ENCODE peak calls at places on chromosomes 12 and 14, in six cellular contexts. One of them, this sample, is unnamed.

GRCh38 chr12:113684053-113684907 is 212.6 kb upstream of the LHX5 start:
- DNase-seq in heart left ventricle: no peak
- DNase-seq in neural progenitor cell: peak
- DNase-seq in mesendoderm: peak
- DNase-seq in PC-3: peak
- DNase-seq in body of pancreas: no peak
- DNase-seq in this sample: no peak

GRCh38 chr14:97129639-97130038 is 332.5 kb downstream of the VRK1 start:
- DNase-seq in body of pancreas: no peak
- DNase-seq in PC-3: no peak
- DNase-seq in neural progenitor cell: no peak
- DNase-seq in mesendoderm: no peak
- DNase-seq in heart left ventricle: no peak
- DNase-seq in this sample: no peak

GRCh38 chr12:50477241-50477832 is 27.4 kb upstream of the DIP2B start:
- DNase-seq in mesendoderm: no peak
- DNase-seq in neural progenitor cell: no peak
- DNase-seq in heart left ventricle: no peak
- DNase-seq in body of pancreas: no peak
- DNase-seq in PC-3: no peak
- DNase-seq in this sample: no peak

GRCh38 chr12:122203301-122203967 is at the start of gene B3GNT4:
- DNase-seq in heart left ventricle: peak
- DNase-seq in mesendoderm: peak
- DNase-seq in body of pancreas: peak
- DNase-seq in PC-3: peak
- DNase-seq in neural progenitor cell: peak
- DNase-seq in this sample: peak

GRCh38 chr12:89267404-89267803 is 84.9 kb downstream of the DUSP6 start:
- DNase-seq in body of pancreas: no peak
- DNase-seq in neural progenitor cell: no peak
- DNase-seq in mesendoderm: no peak
- DNase-seq in heart left ventricle: no peak
- DNase-seq in PC-3: peak
- DNase-seq in this sample: no peak

GRCh38 chr12:49789992-49790391 is 38.2 kb downstream of the NCKAP5L start:
- DNase-seq in heart left ventricle: no peak
- DNase-seq in mesendoderm: peak
- DNase-seq in neural progenitor cell: no peak
- DNase-seq in body of pancreas: no peak
- DNase-seq in PC-3: no peak
- DNase-seq in this sample: no peak

GRCh38 chr14:68401320-68401719 is 391.5 kb downstream of the ZFP36L1 start:
- DNase-seq in heart left ventricle: no peak
- DNase-seq in neural progenitor cell: no peak
- DNase-seq in body of pancreas: no peak
- DNase-seq in mesendoderm: peak
- DNase-seq in PC-3: no peak
- DNase-seq in this sample: no peak

GRCh38 chr12:131231194-131231980 is 277.7 kb downstream of the ADGRD1 start:
- DNase-seq in mesendoderm: no peak
- DNase-seq in neural progenitor cell: no peak
- DNase-seq in PC-3: no peak
- DNase-seq in heart left ventricle: no peak
- DNase-seq in body of pancreas: no peak
- DNase-seq in this sample: peak

GRCh38 chr12:119457251-119457650 is 122.7 kb downstream of the CCDC60 start:
- DNase-seq in body of pancreas: no peak
- DNase-seq in heart left ventricle: no peak
- DNase-seq in mesendoderm: peak
- DNase-seq in PC-3: no peak
- DNase-seq in neural progenitor cell: no peak
- DNase-seq in this sample: no peak

GRCh38 chr12:14849664-14850063 is 6.3 kb upstream of the ART4 start:
- DNase-seq in neural progenitor cell: no peak
- DNase-seq in mesendoderm: no peak
- DNase-seq in body of pancreas: no peak
- DNase-seq in PC-3: peak
- DNase-seq in heart left ventricle: no peak
- DNase-seq in this sample: no peak

GRCh38 chr12:106984588-106985137 is 2.3 kb downstream of the MTERF2 start:
- DNase-seq in PC-3: no peak
- DNase-seq in body of pancreas: no peak
- DNase-seq in mesendoderm: no peak
- DNase-seq in heart left ventricle: no peak
- DNase-seq in neural progenitor cell: no peak
- DNase-seq in this sample: no peak

GRCh38 chr14:76566439-76566838 is 190.5 kb downstream of the ESRRB start:
- DNase-seq in PC-3: no peak
- DNase-seq in neural progenitor cell: no peak
- DNase-seq in mesendoderm: no peak
- DNase-seq in body of pancreas: no peak
- DNase-seq in heart left ventricle: no peak
- DNase-seq in this sample: no peak

GRCh38 chr14:68418192-68419118 is 374.4 kb downstream of the ZFP36L1 start:
- DNase-seq in PC-3: no peak
- DNase-seq in heart left ventricle: no peak
- DNase-seq in body of pancreas: no peak
- DNase-seq in neural progenitor cell: no peak
- DNase-seq in mesendoderm: no peak
- DNase-seq in this sample: no peak

GRCh38 chr14:22549981-22550670 is 38.9 kb downstream of the DAD1 start:
- DNase-seq in neural progenitor cell: no peak
- DNase-seq in heart left ventricle: no peak
- DNase-seq in PC-3: peak
- DNase-seq in body of pancreas: no peak
- DNase-seq in mesendoderm: no peak
- DNase-seq in this sample: no peak

GRCh38 chr14:104866451-104867370 is 1.6 kb downstream of the CEP170B start:
- DNase-seq in heart left ventricle: peak
- DNase-seq in mesendoderm: no peak
- DNase-seq in body of pancreas: peak
- DNase-seq in neural progenitor cell: peak
- DNase-seq in PC-3: no peak
- DNase-seq in this sample: peak

GRCh38 chr14:21244546-21244945 is 24.7 kb downstream of the HNRNPC start:
- DNase-seq in neural progenitor cell: no peak
- DNase-seq in mesendoderm: no peak
- DNase-seq in body of pancreas: no peak
- DNase-seq in PC-3: no peak
- DNase-seq in heart left ventricle: no peak
- DNase-seq in this sample: no peak

GRCh38 chr12:76031414-76032042 is at the start of gene PHLDA1:
- DNase-seq in heart left ventricle: peak
- DNase-seq in body of pancreas: peak
- DNase-seq in mesendoderm: peak
- DNase-seq in PC-3: peak
- DNase-seq in neural progenitor cell: peak
- DNase-seq in this sample: peak

GRCh38 chr12:19130224-19131019 is 889 bp downstream of the PLEKHA5 start:
- DNase-seq in mesendoderm: peak
- DNase-seq in PC-3: peak
- DNase-seq in neural progenitor cell: peak
- DNase-seq in heart left ventricle: peak
- DNase-seq in body of pancreas: peak
- DNase-seq in this sample: peak

GRCh38 chr12:91040356-91040755 is 17.5 kb downstream of the KERA start:
- DNase-seq in neural progenitor cell: no peak
- DNase-seq in body of pancreas: no peak
- DNase-seq in heart left ventricle: no peak
- DNase-seq in mesendoderm: no peak
- DNase-seq in PC-3: no peak
- DNase-seq in this sample: no peak

GRCh38 chr12:131250028-131250950 is 296.6 kb downstream of the ADGRD1 start:
- DNase-seq in PC-3: no peak
- DNase-seq in mesendoderm: no peak
- DNase-seq in body of pancreas: peak
- DNase-seq in neural progenitor cell: no peak
- DNase-seq in heart left ventricle: no peak
- DNase-seq in this sample: peak

GRCh38 chr12:112735296-112735695 is 56.3 kb upstream of the RPH3A start:
- DNase-seq in heart left ventricle: no peak
- DNase-seq in mesendoderm: peak
- DNase-seq in PC-3: no peak
- DNase-seq in neural progenitor cell: no peak
- DNase-seq in body of pancreas: no peak
- DNase-seq in this sample: no peak

GRCh38 chr12:121499929-121500793 is 80.7 kb downstream of the KDM2B start:
- DNase-seq in PC-3: peak
- DNase-seq in neural progenitor cell: peak
- DNase-seq in mesendoderm: peak
- DNase-seq in heart left ventricle: peak
- DNase-seq in body of pancreas: peak
- DNase-seq in this sample: peak

GRCh38 chr14:102777711-102778615 is 714 bp downstream of the TRAF3 start:
- DNase-seq in heart left ventricle: no peak
- DNase-seq in body of pancreas: no peak
- DNase-seq in mesendoderm: no peak
- DNase-seq in neural progenitor cell: peak
- DNase-seq in PC-3: peak
- DNase-seq in this sample: peak

GRCh38 chr12:88153959-88154358 is 11.9 kb downstream of the TMTC3 start:
- DNase-seq in mesendoderm: no peak
- DNase-seq in body of pancreas: no peak
- DNase-seq in PC-3: peak
- DNase-seq in neural progenitor cell: peak
- DNase-seq in heart left ventricle: no peak
- DNase-seq in this sample: no peak

GRCh38 chr12:46556105-46556559 is 183.6 kb upstream of the SLC38A2 start:
- DNase-seq in body of pancreas: no peak
- DNase-seq in heart left ventricle: no peak
- DNase-seq in mesendoderm: no peak
- DNase-seq in PC-3: peak
- DNase-seq in neural progenitor cell: no peak
- DNase-seq in this sample: no peak

GRCh38 chr12:104044158-104044557 is 5.8 kb downstream of the GLT8D2 start:
- DNase-seq in neural progenitor cell: no peak
- DNase-seq in heart left ventricle: no peak
- DNase-seq in mesendoderm: no peak
- DNase-seq in PC-3: no peak
- DNase-seq in body of pancreas: no peak
- DNase-seq in this sample: no peak

GRCh38 chr14:54622189-54622958 is 55.4 kb downstream of the SAMD4A start:
- DNase-seq in body of pancreas: no peak
- DNase-seq in neural progenitor cell: no peak
- DNase-seq in PC-3: no peak
- DNase-seq in mesendoderm: no peak
- DNase-seq in heart left ventricle: no peak
- DNase-seq in this sample: no peak

GRCh38 chr12:107622005-107622404 is 63.6 kb upstream of the PWP1 start:
- DNase-seq in heart left ventricle: no peak
- DNase-seq in mesendoderm: peak
- DNase-seq in neural progenitor cell: peak
- DNase-seq in body of pancreas: no peak
- DNase-seq in PC-3: peak
- DNase-seq in this sample: no peak

GRCh38 chr12:122880668-122881067 is 15.3 kb downstream of the VPS37B start:
- DNase-seq in mesendoderm: peak
- DNase-seq in heart left ventricle: no peak
- DNase-seq in PC-3: peak
- DNase-seq in neural progenitor cell: peak
- DNase-seq in body of pancreas: no peak
- DNase-seq in this sample: no peak

GRCh38 chr12:68932701-68933563 is at the start of gene CPM:
- DNase-seq in heart left ventricle: peak
- DNase-seq in neural progenitor cell: peak
- DNase-seq in PC-3: peak
- DNase-seq in mesendoderm: peak
- DNase-seq in body of pancreas: peak
- DNase-seq in this sample: peak

GRCh38 chr14:29928342-29928640 is 644 bp upstream of the PRKD1 start:
- DNase-seq in body of pancreas: no peak
- DNase-seq in PC-3: no peak
- DNase-seq in heart left ventricle: no peak
- DNase-seq in neural progenitor cell: no peak
- DNase-seq in mesendoderm: peak
- DNase-seq in this sample: no peak
- H3K4me3 ChIP-seq in body of pancreas: no peak
- H3K4me3 ChIP-seq in PC-3: peak
- H3K4me3 ChIP-seq in heart left ventricle: peak
- H3K4me3 ChIP-seq in neural progenitor cell: peak
- H3K4me3 ChIP-seq in mesendoderm: peak
- H3K4me3 ChIP-seq in this sample: peak

GRCh38 chr14:50336428-50336827 is 24.3 kb downstream of the DMAC2L start:
- DNase-seq in neural progenitor cell: no peak
- DNase-seq in body of pancreas: no peak
- DNase-seq in heart left ventricle: no peak
- DNase-seq in mesendoderm: no peak
- DNase-seq in PC-3: no peak
- DNase-seq in this sample: no peak
- H3K4me3 ChIP-seq in neural progenitor cell: no peak
- H3K4me3 ChIP-seq in body of pancreas: no peak
- H3K4me3 ChIP-seq in heart left ventricle: no peak
- H3K4me3 ChIP-seq in mesendoderm: no peak
- H3K4me3 ChIP-seq in PC-3: no peak
- H3K4me3 ChIP-seq in this sample: no peak

DNA sequence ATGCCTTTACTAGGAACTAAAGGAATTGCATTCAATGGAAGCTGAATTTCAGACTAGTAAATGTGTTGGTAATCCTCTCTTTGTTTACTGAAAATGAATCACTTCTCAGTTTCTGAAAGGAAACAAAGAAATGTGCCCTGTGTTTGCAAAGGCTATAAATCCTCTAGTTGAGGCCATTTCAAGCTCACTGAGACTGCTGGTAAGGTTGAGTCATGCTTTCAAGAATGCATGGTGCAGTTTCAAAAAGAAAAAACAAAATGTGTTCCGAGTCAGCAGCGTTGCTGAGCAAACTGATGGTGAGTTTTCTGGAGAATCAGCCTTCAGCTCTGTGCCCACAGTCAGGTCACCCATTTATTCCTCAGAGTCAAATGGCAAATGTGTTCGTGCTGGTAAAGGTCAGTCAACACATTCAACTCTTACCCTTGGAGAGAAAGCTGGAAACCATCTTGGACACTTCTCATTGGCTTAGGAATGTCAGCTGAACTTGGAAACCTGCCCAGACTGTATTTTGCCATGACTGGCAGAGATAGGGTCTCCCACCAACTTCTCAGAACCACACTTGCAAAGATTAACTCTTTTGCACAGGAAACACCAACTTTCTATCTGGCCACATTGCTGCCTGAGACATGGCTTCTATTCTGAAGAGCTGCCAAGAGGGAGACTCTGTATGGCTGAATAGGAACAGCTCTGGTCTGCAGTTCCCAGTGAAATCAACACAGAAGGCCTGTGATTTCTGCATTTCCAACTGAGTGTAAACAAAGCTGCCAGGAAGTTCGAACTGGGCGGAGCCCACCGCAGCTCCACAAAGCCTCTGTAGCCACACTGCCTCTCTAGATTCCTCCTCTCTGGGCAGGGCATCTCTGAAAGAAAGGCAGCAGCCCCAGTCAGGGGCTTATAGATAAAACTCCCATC is 484.4 kb downstream of the ATP23 start:
- DNase-seq in body of pancreas: no peak
- DNase-seq in neural progenitor cell: peak
- DNase-seq in heart left ventricle: peak
- DNase-seq in PC-3: peak
- DNase-seq in mesendoderm: peak
- DNase-seq in this sample: peak
- H3K4me3 ChIP-seq in body of pancreas: no peak
- H3K4me3 ChIP-seq in neural progenitor cell: peak
- H3K4me3 ChIP-seq in heart left ventricle: no peak
- H3K4me3 ChIP-seq in PC-3: peak
- H3K4me3 ChIP-seq in mesendoderm: no peak
- H3K4me3 ChIP-seq in this sample: peak

GRCh38 chr14:58826845-58827686 is 189.3 kb downstream of the DACT1 start:
- DNase-seq in heart left ventricle: no peak
- DNase-seq in PC-3: peak
- DNase-seq in neural progenitor cell: no peak
- DNase-seq in body of pancreas: no peak
- DNase-seq in mesendoderm: no peak
- DNase-seq in this sample: no peak
- H3K4me3 ChIP-seq in heart left ventricle: no peak
- H3K4me3 ChIP-seq in PC-3: no peak
- H3K4me3 ChIP-seq in neural progenitor cell: no peak
- H3K4me3 ChIP-seq in body of pancreas: no peak
- H3K4me3 ChIP-seq in mesendoderm: no peak
- H3K4me3 ChIP-seq in this sample: no peak

This sample was measured in kidney.